ENCODE peak calls at places on chromosomes 16 and 17, in four cellular contexts. L is amniotic epithelial cell; X is stimulated activated CD4-positive, alpha-beta T cell treated with anti-CD3 and anti-CD28 coated beads, Interleukin-2, amount 100 ng/mL, for 24 hours; U is KG1. F is an unnamed sample.
A peak's percentile ranks its signal among the peaks of the same experiment; 100 is the strongest.

GRCh38 chr16:48852955-48853354 is 243.0 kb upstream of the N4BP1 start:
- DNase-seq in X (no peak), U (no peak), L (no peak), F (no peak)

GRCh38 chr16:11609474-11610120 is 22.9 kb upstream of the LITAF start:
- DNase-seq in X (no peak), U (no peak), L (no peak), F (no peak)

GRCh38 chr16:30600215-30600614 is 10.0 kb downstream of the ZNF689 start:
- DNase-seq in X (no peak), L (no peak), U (no peak), F (no peak)

GRCh38 chr16:55039511-55039910 is 108.8 kb downstream of the IRX5 start:
- DNase-seq in X (no peak), U (no peak), L (no peak), F (no peak)

GRCh38 chr17:21513012-21513570 is 136.9 kb downstream of the KCNJ12 start:
- DNase-seq in X (peak; percentile 85), L (peak; percentile 47), U (no peak), F (peak; percentile 61)

GRCh38 chr17:40084477-40084876 is 15.9 kb downstream of the NR1D1 start:
- DNase-seq in X (no peak), L (no peak), U (no peak), F (no peak)

GRCh38 chr17:43946766-43947165 is 4.5 kb upstream of the PPY start:
- DNase-seq in L (peak; percentile 14), U (no peak), X (no peak), F (no peak)

GRCh38 chr17:81572499-81573030 is 20.4 kb upstream of the FAAP100 start:
- DNase-seq in U (no peak), L (no peak), X (no peak), F (no peak)

GRCh38 chr16:27772093-27772820 is 222.3 kb downstream of the KATNIP start:
- DNase-seq in L (no peak), U (no peak), X (no peak), F (no peak)

GRCh38 chr16:261031-261691 is 14.6 kb downstream of the RGS11 start:
- DNase-seq in U (no peak), X (no peak), L (no peak), F (no peak)

GRCh38 chr17:7703584-7704574 is 1.1 kb upstream of the EFNB3 start:
- DNase-seq in L (peak; percentile 68), U (no peak), X (no peak), F (no peak)

GRCh38 chr17:54948380-54948779 is 20.1 kb downstream of the COX11 start:
- DNase-seq in X (no peak), L (peak; percentile 76), U (no peak), F (peak; percentile 8)

GRCh38 chr16:72508196-72508595 is 336.2 kb upstream of the PMFBP1 start:
- DNase-seq in L (no peak), U (no peak), X (no peak), F (no peak)

GRCh38 chr16:85679870-85680269 is 8.9 kb downstream of the GINS2 start:
- DNase-seq in L (no peak), U (no peak), X (no peak), F (no peak)

GRCh38 chr17:82632461-82632860 is 15.8 kb downstream of the WDR45B start:
- DNase-seq in L (no peak), X (no peak), U (no peak), F (no peak)

GRCh38 chr17:65027305-65027704 is 29.2 kb downstream of the GNA13 start:
- DNase-seq in U (no peak), X (peak; percentile 63), L (peak; percentile 73), F (peak; percentile 56)

GRCh38 chr17:8120520-8121443 is 2.5 kb upstream of the ALOXE3 start:
- DNase-seq in U (no peak), L (peak; percentile 58), X (peak; percentile 83), F (peak; percentile 80)

GRCh38 chr16:50305441-50306061 is 39.2 kb downstream of the ADCY7 start:
- DNase-seq in X (no peak), L (no peak), U (no peak), F (no peak)

GRCh38 chr16:67907397-67907796 is 14.3 kb downstream of the PSKH1 start:
- DNase-seq in X (no peak), L (no peak), U (no peak), F (no peak)

GRCh38 chr16:922051-922450 is 48.7 kb downstream of the LMF1 start:
- DNase-seq in X (no peak), U (no peak), L (no peak), F (no peak)

GRCh38 chr16:35414563-35414962 is 1955.2 kb downstream of the TP53TG3F start:
- DNase-seq in L (no peak), X (no peak), U (no peak), F (no peak)

GRCh38 chr17:35841505-35841904 is 27.2 kb downstream of the HEATR9 start:
- DNase-seq in U (no peak), X (no peak), L (peak; percentile 93), F (no peak)

GRCh38 chr17:4536742-4537411 is 18.3 kb downstream of the MYBBP1A start:
- DNase-seq in X (no peak), U (no peak), L (peak; percentile 52), F (no peak)

GRCh38 chr16:30992381-30992780 is 7.4 kb downstream of the HSD3B7 start:
- DNase-seq in L (no peak), X (no peak), U (no peak), F (no peak)

GRCh38 chr17:45251931-45252330 is 10.0 kb downstream of the SPATA32 start:
- DNase-seq in X (no peak), U (no peak), L (no peak), F (no peak)

GRCh38 chr16:12215302-12216105 is 239.0 kb downstream of the SNX29 start:
- DNase-seq in U (no peak), X (no peak), L (no peak), F (no peak)

GRCh38 chr16:89335803-89336485 is 118.4 kb downstream of the ZNF778 start:
- DNase-seq in X (no peak), U (no peak), L (no peak), F (no peak)

GRCh38 chr16:30982548-30983288 is 2.3 kb upstream of the HSD3B7 start:
- DNase-seq in U (no peak), X (no peak), L (no peak), F (no peak)

GRCh38 chr16:35200662-35201061 is 1741.2 kb downstream of the TP53TG3F start:
- DNase-seq in L (no peak), U (no peak), X (no peak), F (no peak)

GRCh38 chr16:57663436-57663835 is 4.7 kb upstream of the ADGRG3 start:
- DNase-seq in L (no peak), U (no peak), X (no peak), F (no peak)

GRCh38 chr16:74726736-74727135 is 26.1 kb upstream of the MLKL start:
- DNase-seq in U (peak; percentile 19), X (peak; percentile 34), L (no peak), F (no peak)

GRCh38 chr17:67753026-67753425 is 35.3 kb downstream of the NOL11 start:
- DNase-seq in L (no peak), X (no peak), U (no peak), F (no peak)

GRCh38 chr17:72588961-72589360 is 468.1 kb downstream of the SOX9 start:
- DNase-seq in L (no peak), U (no peak), X (no peak), F (no peak)

GRCh38 chr17:74213897-74214386 is 571 bp downstream of the TTYH2 start:
- DNase-seq in L (no peak), X (no peak), U (peak; percentile 11), F (no peak)

GRCh38 chr16:28140788-28141618 is 70.8 kb downstream of the XPO6 start:
- DNase-seq in U (no peak), L (no peak), X (peak; percentile 41), F (peak; percentile 67)

GRCh38 chr17:50986989-50987660 is 121.0 kb upstream of the TOB1 start:
- DNase-seq in L (peak; percentile 12), X (no peak), U (no peak), F (no peak)

GRCh38 chr16:73131153-73131862 is 83.4 kb upstream of the ZFHX3 start:
- DNase-seq in U (no peak), L (no peak), X (no peak), F (no peak)

GRCh38 chr16:31880322-31880979 is 6.8 kb downstream of the ZNF267 start:
- DNase-seq in U (no peak), X (no peak), L (peak; percentile 83), F (peak; percentile 52)

GRCh38 chr17:21368545-21369246 is 7.5 kb upstream of the KCNJ12 start:
- DNase-seq in L (no peak), U (no peak), X (no peak), F (no peak)

GRCh38 chr17:69719474-69720048 is 305.1 kb downstream of the MAP2K6 start:
- DNase-seq in X (no peak), U (no peak), L (no peak), F (no peak)

F was measured in T-helper 2 cell treated with Interferon-gamma antibody and Interleukin-4, amounts not matched to agents 5 μg/mL and 100 μg/mL, for 36 hours.